ENCODE peak calls at places on chromosomes 12 and 14, in seven cellular contexts. L is iPS DF 6.9, M is left ventricle myocardium inferior, R is substantia nigra, H is glomerular endothelial cell, W is posterior cingulate gyrus, O is RWPE1. F is an unnamed sample.

GRCh38 chr12:92943482-92944250 is 14.6 kb upstream of the EEA1 start:
- DNase-seq in L (no peak), M (no peak), R (no peak), H (no peak), W (no peak), O (no peak), F (peak; percentile 14)

GRCh38 chr14:105379946-105380345 is 18.4 kb upstream of the TEX22 start:
- DNase-seq in L (no peak), M (no peak), R (no peak), H (no peak), W (no peak), O (no peak), F (no peak)

GRCh38 chr14:20343092-20343854 is at the start of gene PARP2:
- DNase-seq in L (peak; percentile 98), M (peak; percentile 97), R (peak; percentile 99), H (peak; percentile 99), W (peak; percentile 97), O (peak; percentile 96), F (peak; percentile 99)

GRCh38 chr12:15407025-15407424 is 84.7 kb downstream of the PTPRO start:
- DNase-seq in L (no peak), M (no peak), R (no peak), H (no peak), W (no peak), O (no peak), F (no peak)

GRCh38 chr12:47938093-47938492 is 25.3 kb upstream of the TMEM106C start:
- DNase-seq in L (no peak), M (no peak), R (no peak), H (no peak), W (no peak), O (no peak), F (no peak)

GRCh38 chr12:81502912-81503695 is 256.0 kb downstream of the PPFIA2 start:
- DNase-seq in L (no peak), M (no peak), R (no peak), H (no peak), W (no peak), O (no peak), F (no peak)

GRCh38 chr12:76634074-76634570 is 74.6 kb upstream of the OSBPL8 start:
- DNase-seq in L (no peak), M (no peak), R (no peak), H (no peak), W (no peak), O (no peak), F (no peak)

GRCh38 chr14:59215353-59215752 is 26.9 kb downstream of the DAAM1 start:
- DNase-seq in L (no peak), M (peak; percentile 80), R (peak; percentile 80), H (no peak), W (peak; percentile 74), O (no peak), F (no peak)

GRCh38 chr14:75470238-75470797 is 42.5 kb downstream of the JDP2 start:
- DNase-seq in L (no peak), M (no peak), R (no peak), H (no peak), W (no peak), O (no peak), F (no peak)

GRCh38 chr14:20657216-20658211 is 16.0 kb upstream of the OR6S1 start:
- DNase-seq in L (peak; percentile 96), M (no peak), R (no peak), H (no peak), W (no peak), O (peak; percentile 60), F (no peak)

GRCh38 chr12:34400423-34400881 is 378.2 kb downstream of the ALG10 start:
- DNase-seq in L (no peak), M (peak; percentile 10), R (no peak), H (no peak), W (peak; percentile 5), O (no peak), F (no peak)

GRCh38 chr12:21483531-21483930 is 17.9 kb downstream of the RECQL start:
- DNase-seq in L (no peak), M (no peak), R (no peak), H (no peak), W (no peak), O (no peak), F (no peak)

GRCh38 chr12:80807640-80808288 is 91.1 kb downstream of the MYF5 start:
- DNase-seq in L (no peak), M (no peak), R (no peak), H (no peak), W (no peak), O (no peak), F (no peak)

GRCh38 chr14:96409701-96410100 is 17.8 kb downstream of the AK7 start:
- DNase-seq in L (no peak), M (no peak), R (no peak), H (no peak), W (no peak), O (peak; percentile 13), F (no peak)

GRCh38 chr12:97308576-97309198 is 153.9 kb upstream of the RMST start:
- DNase-seq in L (no peak), M (no peak), R (no peak), H (peak; percentile 36), W (no peak), O (peak; percentile 14), F (peak; percentile 46)

GRCh38 chr14:102922490-102923200 is at the start of gene AMN:
- DNase-seq in L (no peak), M (no peak), R (no peak), H (no peak), W (no peak), O (no peak), F (no peak)

GRCh38 chr14:76695263-76695920 is 65.9 kb upstream of the VASH1 start:
- DNase-seq in L (no peak), M (no peak), R (no peak), H (no peak), W (no peak), O (no peak), F (no peak)

GRCh38 chr14:104559769-104560585 is 19.6 kb upstream of the C14orf180 start:
- DNase-seq in L (no peak), M (no peak), R (no peak), H (no peak), W (no peak), O (no peak), F (no peak)